ENCODE peak calls at places on chromosome 6, in five cellular contexts. One of them, this sample, is unnamed.

GRCh38 chr6:40066372-40066771 is 132.1 kb upstream of the MOCS1 start:
- DNase-seq in astrocyte of the spinal cord: no peak
- DNase-seq in cardiac muscle cell: no peak
- DNase-seq in transverse colon: no peak
- DNase-seq in heart right ventricle: no peak
- DNase-seq in this sample: no peak

GRCh38 chr6:90101403-90101802 is 195.2 kb downstream of the BACH2 start:
- DNase-seq in astrocyte of the spinal cord: no peak
- DNase-seq in cardiac muscle cell: no peak
- DNase-seq in transverse colon: no peak
- DNase-seq in heart right ventricle: no peak
- DNase-seq in this sample: no peak

GRCh38 chr6:119052292-119052889 is 26.1 kb downstream of the FAM184A start:
- DNase-seq in astrocyte of the spinal cord: no peak
- DNase-seq in cardiac muscle cell: no peak
- DNase-seq in transverse colon: no peak
- DNase-seq in heart right ventricle: no peak
- DNase-seq in this sample: peak

GRCh38 chr6:16168858-16169257 is 40.0 kb downstream of the MYLIP start:
- DNase-seq in astrocyte of the spinal cord: peak
- DNase-seq in cardiac muscle cell: peak
- DNase-seq in transverse colon: no peak
- DNase-seq in heart right ventricle: no peak
- DNase-seq in this sample: peak

GRCh38 chr6:20126789-20127653 is 85.2 kb downstream of the MBOAT1 start:
- DNase-seq in astrocyte of the spinal cord: peak
- DNase-seq in cardiac muscle cell: peak
- DNase-seq in transverse colon: peak
- DNase-seq in heart right ventricle: peak
- DNase-seq in this sample: peak

GRCh38 chr6:143247586-143247985 is 186.9 kb downstream of the AIG1 start:
- DNase-seq in astrocyte of the spinal cord: no peak
- DNase-seq in cardiac muscle cell: no peak
- DNase-seq in transverse colon: no peak
- DNase-seq in heart right ventricle: no peak
- DNase-seq in this sample: no peak

GRCh38 chr6:125357515-125358256 is 55.9 kb upstream of the HDDC2 start:
- DNase-seq in astrocyte of the spinal cord: peak
- DNase-seq in cardiac muscle cell: no peak
- DNase-seq in transverse colon: peak
- DNase-seq in heart right ventricle: peak
- DNase-seq in this sample: no peak

GRCh38 chr6:134172020-134172766 is 119.8 kb upstream of the SLC2A12 start:
- DNase-seq in astrocyte of the spinal cord: peak
- DNase-seq in cardiac muscle cell: no peak
- DNase-seq in transverse colon: no peak
- DNase-seq in heart right ventricle: no peak
- DNase-seq in this sample: no peak

GRCh38 chr6:83467620-83468036 is 36.8 kb upstream of the ME1 start:
- DNase-seq in astrocyte of the spinal cord: no peak
- DNase-seq in cardiac muscle cell: no peak
- DNase-seq in transverse colon: peak
- DNase-seq in heart right ventricle: peak
- DNase-seq in this sample: no peak

GRCh38 chr6:15776458-15776980 is 113.7 kb upstream of the DTNBP1 start:
- DNase-seq in astrocyte of the spinal cord: no peak
- DNase-seq in cardiac muscle cell: no peak
- DNase-seq in transverse colon: no peak
- DNase-seq in heart right ventricle: no peak
- DNase-seq in this sample: peak

GRCh38 chr6:135181333-135182119 is 418 bp downstream of the MYB start:
- DNase-seq in astrocyte of the spinal cord: peak
- DNase-seq in cardiac muscle cell: no peak
- DNase-seq in transverse colon: peak
- DNase-seq in heart right ventricle: no peak
- DNase-seq in this sample: peak

GRCh38 chr6:138719744-138720143 is 53.8 kb upstream of the CCDC28A start:
- DNase-seq in astrocyte of the spinal cord: no peak
- DNase-seq in cardiac muscle cell: no peak
- DNase-seq in transverse colon: no peak
- DNase-seq in heart right ventricle: no peak
- DNase-seq in this sample: no peak

GRCh38 chr6:118970866-118971265 is 35.9 kb upstream of the MCM9 start:
- DNase-seq in astrocyte of the spinal cord: no peak
- DNase-seq in cardiac muscle cell: no peak
- DNase-seq in transverse colon: no peak
- DNase-seq in heart right ventricle: no peak
- DNase-seq in this sample: no peak

GRCh38 chr6:36851149-36851614 is 11.9 kb upstream of the CPNE5 start:
- DNase-seq in astrocyte of the spinal cord: peak
- DNase-seq in cardiac muscle cell: peak
- DNase-seq in transverse colon: peak
- DNase-seq in heart right ventricle: peak
- DNase-seq in this sample: peak

GRCh38 chr6:44036196-44036595 is 91.1 kb downstream of the MRPL14 start:
- DNase-seq in astrocyte of the spinal cord: no peak
- DNase-seq in cardiac muscle cell: no peak
- DNase-seq in transverse colon: no peak
- DNase-seq in heart right ventricle: no peak
- DNase-seq in this sample: no peak

GRCh38 chr6:48032156-48032555 is 78.8 kb downstream of the PTCHD4 start:
- DNase-seq in astrocyte of the spinal cord: peak
- DNase-seq in cardiac muscle cell: no peak
- DNase-seq in transverse colon: no peak
- DNase-seq in heart right ventricle: no peak
- DNase-seq in this sample: no peak

GRCh38 chr6:26065952-26066380 is 21.3 kb upstream of the HFE start:
- DNase-seq in astrocyte of the spinal cord: peak
- DNase-seq in cardiac muscle cell: peak
- DNase-seq in transverse colon: peak
- DNase-seq in heart right ventricle: peak
- DNase-seq in this sample: peak

GRCh38 chr6:131290955-131291354 is 155.7 kb downstream of the AKAP7 start:
- DNase-seq in astrocyte of the spinal cord: no peak
- DNase-seq in cardiac muscle cell: no peak
- DNase-seq in transverse colon: no peak
- DNase-seq in heart right ventricle: no peak
- DNase-seq in this sample: no peak

GRCh38 chr6:63637865-63638445 is 2.4 kb downstream of the PHF3 start:
- DNase-seq in astrocyte of the spinal cord: no peak
- DNase-seq in cardiac muscle cell: no peak
- DNase-seq in transverse colon: no peak
- DNase-seq in heart right ventricle: no peak
- DNase-seq in this sample: no peak

GRCh38 chr6:3457710-3458605 is 1.1 kb upstream of the SLC22A23 start:
- DNase-seq in astrocyte of the spinal cord: peak
- DNase-seq in cardiac muscle cell: peak
- DNase-seq in transverse colon: peak
- DNase-seq in heart right ventricle: peak
- DNase-seq in this sample: peak

GRCh38 chr6:112037783-112038216 is 16.1 kb upstream of the CCN6 start:
- DNase-seq in astrocyte of the spinal cord: peak
- DNase-seq in cardiac muscle cell: no peak
- DNase-seq in transverse colon: peak
- DNase-seq in heart right ventricle: peak
- DNase-seq in this sample: peak

GRCh38 chr6:169638388-169638787 is 63.4 kb downstream of the WDR27 start:
- DNase-seq in astrocyte of the spinal cord: no peak
- DNase-seq in cardiac muscle cell: no peak
- DNase-seq in transverse colon: no peak
- DNase-seq in heart right ventricle: no peak
- DNase-seq in this sample: no peak

GRCh38 chr6:170393807-170394399 is 87.3 kb downstream of the FAM120B start:
- DNase-seq in astrocyte of the spinal cord: peak
- DNase-seq in cardiac muscle cell: no peak
- DNase-seq in transverse colon: no peak
- DNase-seq in heart right ventricle: no peak
- DNase-seq in this sample: peak

GRCh38 chr6:133247581-133247980 is 6.4 kb downstream of the EYA4 start:
- DNase-seq in astrocyte of the spinal cord: no peak
- DNase-seq in cardiac muscle cell: no peak
- DNase-seq in transverse colon: no peak
- DNase-seq in heart right ventricle: no peak
- DNase-seq in this sample: no peak

GRCh38 chr6:80094017-80094416 is 12.5 kb upstream of the BCKDHB start:
- DNase-seq in astrocyte of the spinal cord: peak
- DNase-seq in cardiac muscle cell: peak
- DNase-seq in transverse colon: no peak
- DNase-seq in heart right ventricle: no peak
- DNase-seq in this sample: peak

GRCh38 chr6:34583461-34583860 is 27.3 kb upstream of the SPDEF start:
- DNase-seq in astrocyte of the spinal cord: no peak
- DNase-seq in cardiac muscle cell: no peak
- DNase-seq in transverse colon: no peak
- DNase-seq in heart right ventricle: no peak
- DNase-seq in this sample: no peak

GRCh38 chr6:235763-236360 is 56.4 kb upstream of the DUSP22 start:
- DNase-seq in astrocyte of the spinal cord: peak
- DNase-seq in cardiac muscle cell: no peak
- DNase-seq in transverse colon: no peak
- DNase-seq in heart right ventricle: peak
- DNase-seq in this sample: peak

GRCh38 chr6:75098709-75099108 is 107.1 kb downstream of the COL12A1 start:
- DNase-seq in astrocyte of the spinal cord: peak
- DNase-seq in cardiac muscle cell: no peak
- DNase-seq in transverse colon: peak
- DNase-seq in heart right ventricle: peak
- DNase-seq in this sample: no peak

GRCh38 chr6:6179858-6180257 is 140.6 kb downstream of the F13A1 start:
- DNase-seq in astrocyte of the spinal cord: no peak
- DNase-seq in cardiac muscle cell: no peak
- DNase-seq in transverse colon: no peak
- DNase-seq in heart right ventricle: no peak
- DNase-seq in this sample: no peak

GRCh38 chr6:143774347-143774746 is 68.8 kb upstream of the LTV1 start:
- DNase-seq in astrocyte of the spinal cord: no peak
- DNase-seq in cardiac muscle cell: no peak
- DNase-seq in transverse colon: no peak
- DNase-seq in heart right ventricle: no peak
- DNase-seq in this sample: no peak

GRCh38 chr6:74651948-74652347 is 553.9 kb downstream of the COL12A1 start:
- DNase-seq in astrocyte of the spinal cord: no peak
- DNase-seq in cardiac muscle cell: no peak
- DNase-seq in transverse colon: no peak
- DNase-seq in heart right ventricle: no peak
- DNase-seq in this sample: no peak

GRCh38 chr6:15499125-15499524 is 163.7 kb downstream of the DTNBP1 start:
- DNase-seq in astrocyte of the spinal cord: no peak
- DNase-seq in cardiac muscle cell: no peak
- DNase-seq in transverse colon: peak
- DNase-seq in heart right ventricle: no peak
- DNase-seq in this sample: no peak

GRCh38 chr6:89951574-89952360 is 57.5 kb downstream of the GJA10 start:
- DNase-seq in astrocyte of the spinal cord: peak
- DNase-seq in cardiac muscle cell: no peak
- DNase-seq in transverse colon: no peak
- DNase-seq in heart right ventricle: no peak
- DNase-seq in this sample: no peak

GRCh38 chr6:109242923-109243322 is 139.3 kb downstream of the CD164 start:
- DNase-seq in astrocyte of the spinal cord: no peak
- DNase-seq in cardiac muscle cell: no peak
- DNase-seq in transverse colon: no peak
- DNase-seq in heart right ventricle: no peak
- DNase-seq in this sample: no peak

GRCh38 chr6:130494745-130495144 is 128.9 kb downstream of the TMEM200A start:
- DNase-seq in astrocyte of the spinal cord: peak
- DNase-seq in cardiac muscle cell: no peak
- DNase-seq in transverse colon: no peak
- DNase-seq in heart right ventricle: no peak
- DNase-seq in this sample: no peak

GRCh38 chr6:105099371-105099770 is 80.4 kb downstream of the POPDC3 start:
- DNase-seq in astrocyte of the spinal cord: no peak
- DNase-seq in cardiac muscle cell: no peak
- DNase-seq in transverse colon: no peak
- DNase-seq in heart right ventricle: no peak
- DNase-seq in this sample: no peak

GRCh38 chr6:34235605-34236422 is 859 bp upstream of the HMGA1 start:
- DNase-seq in astrocyte of the spinal cord: peak
- DNase-seq in cardiac muscle cell: peak
- DNase-seq in transverse colon: peak
- DNase-seq in heart right ventricle: peak
- DNase-seq in this sample: peak

GRCh38 chr6:32627831-32628230 is 9.4 kb upstream of the HLA-DQA1 start:
- DNase-seq in astrocyte of the spinal cord: peak
- DNase-seq in cardiac muscle cell: no peak
- DNase-seq in transverse colon: peak
- DNase-seq in heart right ventricle: peak
- DNase-seq in this sample: peak

GRCh38 chr6:156154896-156155295 is 622.3 kb upstream of the ARID1B start:
- DNase-seq in astrocyte of the spinal cord: no peak
- DNase-seq in cardiac muscle cell: no peak
- DNase-seq in transverse colon: no peak
- DNase-seq in heart right ventricle: no peak
- DNase-seq in this sample: peak
- TF ChIP-seq CTCF in astrocyte of the spinal cord: no peak
- TF ChIP-seq CTCF in cardiac muscle cell: no peak
- TF ChIP-seq CTCF in transverse colon: no peak
- TF ChIP-seq CTCF in heart right ventricle: no peak
- TF ChIP-seq CTCF in this sample: no peak

GRCh38 chr6:38507173-38507572 is 132.6 kb downstream of the BTBD9 start:
- DNase-seq in astrocyte of the spinal cord: no peak
- DNase-seq in cardiac muscle cell: no peak
- DNase-seq in transverse colon: no peak
- DNase-seq in heart right ventricle: no peak
- DNase-seq in this sample: no peak
- TF ChIP-seq CTCF in astrocyte of the spinal cord: no peak
- TF ChIP-seq CTCF in cardiac muscle cell: no peak
- TF ChIP-seq CTCF in transverse colon: no peak
- TF ChIP-seq CTCF in heart right ventricle: no peak
- TF ChIP-seq CTCF in this sample: no peak

DNA sequence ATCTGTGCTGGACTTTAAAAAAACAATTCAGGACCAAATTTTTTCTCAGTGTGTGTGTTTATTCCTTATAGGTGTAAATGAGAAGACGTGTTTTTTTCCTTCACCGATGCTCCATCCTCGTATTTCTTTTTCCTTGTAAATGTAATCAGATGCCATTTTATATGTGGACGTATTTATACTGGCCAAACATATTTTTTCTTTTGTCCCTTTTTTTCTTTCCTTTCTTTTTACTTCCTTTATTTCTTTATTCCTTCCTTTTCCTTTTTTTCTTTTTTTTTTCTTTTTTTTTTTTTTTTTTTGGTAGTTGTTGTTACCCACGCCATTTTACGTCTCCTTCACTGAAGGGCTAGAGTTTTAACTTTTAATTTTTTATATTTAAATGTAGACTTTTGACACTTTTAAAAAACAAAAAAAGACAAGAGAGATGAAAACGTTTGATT is 3.7 kb downstream of the SOX4 start:
- DNase-seq in astrocyte of the spinal cord: no peak
- DNase-seq in cardiac muscle cell: no peak
- DNase-seq in transverse colon: no peak
- DNase-seq in heart right ventricle: no peak
- DNase-seq in this sample: no peak
- TF ChIP-seq CTCF in astrocyte of the spinal cord: no peak
- TF ChIP-seq CTCF in cardiac muscle cell: no peak
- TF ChIP-seq CTCF in transverse colon: no peak
- TF ChIP-seq CTCF in heart right ventricle: no peak
- TF ChIP-seq CTCF in this sample: no peak

GRCh38 chr6:70411542-70411941 is 1.8 kb upstream of the FAM135A start:
- DNase-seq in astrocyte of the spinal cord: no peak
- DNase-seq in cardiac muscle cell: no peak
- DNase-seq in transverse colon: no peak
- DNase-seq in heart right ventricle: no peak
- DNase-seq in this sample: no peak
- TF ChIP-seq CTCF in astrocyte of the spinal cord: no peak
- TF ChIP-seq CTCF in cardiac muscle cell: no peak
- TF ChIP-seq CTCF in transverse colon: no peak
- TF ChIP-seq CTCF in heart right ventricle: no peak
- TF ChIP-seq CTCF in this sample: no peak